ENCODE peak calls at places on chromosome 16, in four cellular contexts. L is naive thymus-derived CD8-positive, alpha-beta T cell; H is H1; Z is sigmoid colon. W is an unnamed sample.

GRCh38 chr16:89691986-89692569 is 5.6 kb downstream of the CDK10 start:
- DNase-seq in L (no peak), H (no peak), Z (no peak), W (no peak)

GRCh38 chr16:50680907-50681885 is at the start of gene SNX20:
- DNase-seq in L (peak; percentile 64), H (no peak), Z (no peak), W (peak; percentile 74)

GRCh38 chr16:84614075-84614474 is 3.8 kb downstream of the COTL1 start:
- DNase-seq in L (no peak), H (no peak), Z (no peak), W (no peak)

GRCh38 chr16:82042144-82042543 is 7.1 kb downstream of the HSD17B2 start:
- DNase-seq in L (no peak), H (no peak), Z (no peak), W (no peak)

GRCh38 chr16:89395150-89396142 is 94.9 kb downstream of the ANKRD11 start:
- DNase-seq in L (no peak), H (no peak), Z (peak; percentile 99), W (no peak)

GRCh38 chr16:81779540-81780320 is 639 bp downstream of the PLCG2 start:
- DNase-seq in L (no peak), H (no peak), Z (no peak), W (no peak)

GRCh38 chr16:56462064-56462796 is 10.9 kb downstream of the OGFOD1 start:
- DNase-seq in L (no peak), H (no peak), Z (no peak), W (no peak)

GRCh38 chr16:77335652-77336234 is 99.1 kb downstream of the ADAMTS18 start:
- DNase-seq in L (no peak), H (no peak), Z (no peak), W (no peak)

GRCh38 chr16:3009568-3010390 is 2.9 kb upstream of the CLDN9 start:
- DNase-seq in L (no peak), H (peak; percentile 84), Z (no peak), W (no peak)

GRCh38 chr16:67565470-67566100 is 3.3 kb downstream of the CTCF start:
- DNase-seq in L (no peak), H (no peak), Z (peak; percentile 10), W (no peak)

GRCh38 chr16:66278604-66279262 is 87.8 kb upstream of the CDH5 start:
- DNase-seq in L (no peak), H (no peak), Z (no peak), W (no peak)

GRCh38 chr16:2924901-2925820 is 13.4 kb downstream of the FLYWCH1 start:
- DNase-seq in L (no peak), H (no peak), Z (no peak), W (no peak)

GRCh38 chr16:54200161-54200534 is 86.4 kb downstream of the IRX3 start:
- DNase-seq in L (no peak), H (no peak), Z (no peak), W (no peak)

GRCh38 chr16:85912271-85912974 is 13.5 kb downstream of the IRF8 start:
- DNase-seq in L (no peak), H (no peak), Z (peak; percentile 79), W (no peak)

GRCh38 chr16:17362191-17362590 is 108.6 kb downstream of the XYLT1 start:
- DNase-seq in L (no peak), H (no peak), Z (no peak), W (no peak)

GRCh38 chr16:85332175-85332574 is 219.9 kb upstream of the CIBAR2 start:
- DNase-seq in L (no peak), H (no peak), Z (no peak), W (no peak)

GRCh38 chr16:81210807-81211206 is 27.7 kb upstream of the BCO1 start:
- DNase-seq in L (no peak), H (no peak), Z (no peak), W (no peak)

GRCh38 chr16:11667824-11668589 is at the start of gene SNN:
- DNase-seq in L (peak; percentile 79), H (no peak), Z (peak; percentile 93), W (peak; percentile 77)

GRCh38 chr16:84847554-84848415 is 28.0 kb downstream of the CRISPLD2 start:
- DNase-seq in L (no peak), H (no peak), Z (no peak), W (no peak)

GRCh38 chr16:85822145-85822544 is 22.6 kb downstream of the COX4I1 start:
- DNase-seq in L (no peak), H (no peak), Z (peak; percentile 49), W (no peak)

GRCh38 chr16:14539631-14540030 is 90.4 kb downstream of the PARN start:
- DNase-seq in L (no peak), H (no peak), Z (no peak), W (no peak)

GRCh38 chr16:14309906-14310305 is 238.8 kb downstream of the MRTFB start:
- DNase-seq in L (no peak), H (no peak), Z (no peak), W (no peak)

GRCh38 chr16:17289671-17290070 is 181.1 kb downstream of the XYLT1 start:
- DNase-seq in L (no peak), H (no peak), Z (no peak), W (no peak)

W was measured in stimulated activated naive CD4-positive, alpha-beta T cell.